ENCODE peak calls at places on chromosomes 6 and 20, in nine cellular contexts. Y, X, W, F, Z, O, D, E and U are unnamed samples.

GRCh38 chr6:128314190-128314589 is 206.2 kb downstream of the PTPRK start:
- DNase-seq in Y (no peak), X (no peak), W (no peak), F (no peak), Z (no peak), O (no peak), D (no peak), E (no peak), U (no peak)

GRCh38 chr6:77015350-77015749 is 447.9 kb downstream of the HTR1B start:
- DNase-seq in Y (peak; percentile 61), X (no peak), W (peak; percentile 72), F (no peak), Z (no peak), O (no peak), D (peak; percentile 83), E (no peak), U (no peak)

GRCh38 chr20:53581444-53582311 is 12.0 kb downstream of the ZNF217 start:
- DNase-seq in Y (no peak), X (no peak), W (no peak), F (no peak), Z (peak; percentile 28), O (peak; percentile 57), D (no peak), E (no peak), U (no peak)

GRCh38 chr20:9617940-9618339 is 103.5 kb downstream of the LAMP5 start:
- DNase-seq in Y (peak; percentile 43), X (no peak), W (peak; percentile 22), F (no peak), Z (no peak), O (peak; percentile 89), D (peak; percentile 18), E (no peak), U (no peak)

GRCh38 chr6:136956590-136957573 is 34.8 kb downstream of the SLC35D3 start:
- DNase-seq in Y (no peak), X (peak; percentile 83), W (no peak), F (peak; percentile 70), Z (no peak), O (no peak), D (peak; percentile 13), E (no peak), U (peak; percentile 64)

GRCh38 chr20:41178904-41179432 is 41.6 kb downstream of the PLCG1 start:
- DNase-seq in Y (no peak), X (peak; percentile 24), W (no peak), F (peak; percentile 46), Z (peak; percentile 68), O (no peak), D (no peak), E (peak; percentile 29), U (no peak)

GRCh38 chr20:44067650-44068081 is 119.3 kb downstream of the JPH2 start:
- DNase-seq in Y (no peak), X (no peak), W (no peak), F (peak; percentile 38), Z (peak; percentile 21), O (no peak), D (no peak), E (no peak), U (no peak)

GRCh38 chr6:113654396-113654795 is 202.7 kb upstream of the MARCKS start:
- DNase-seq in Y (peak; percentile 86), X (no peak), W (peak; percentile 30), F (no peak), Z (peak; percentile 46), O (peak; percentile 91), D (peak; percentile 39), E (no peak), U (no peak)

GRCh38 chr6:103783344-103783743 is 1076.4 kb downstream of the HACE1 start:
- DNase-seq in Y (no peak), X (no peak), W (no peak), F (no peak), Z (no peak), O (peak; percentile 32), D (no peak), E (peak; percentile 5), U (no peak)

GRCh38 chr6:92468066-92468465 is 951.3 kb downstream of the EPHA7 start:
- DNase-seq in Y (no peak), X (no peak), W (no peak), F (no peak), Z (no peak), O (no peak), D (peak; percentile 32), E (no peak), U (no peak)

GRCh38 chr20:341682-342081 is 5.2 kb upstream of the NRSN2 start:
- DNase-seq in Y (peak; percentile 88), X (no peak), W (peak; percentile 89), F (no peak), Z (no peak), O (peak; percentile 99), D (peak; percentile 92), E (no peak), U (no peak)

GRCh38 chr6:30821862-30822784 is 62.2 kb upstream of the DDR1 start:
- DNase-seq in Y (peak; percentile 63), X (no peak), W (no peak), F (no peak), Z (no peak), O (peak; percentile 70), D (peak; percentile 64), E (no peak), U (no peak)

GRCh38 chr6:139763468-139764214 is 389.2 kb upstream of the CITED2 start:
- DNase-seq in Y (peak; percentile 76), X (no peak), W (peak; percentile 35), F (no peak), Z (no peak), O (peak; percentile 75), D (peak; percentile 52), E (no peak), U (no peak)

GRCh38 chr6:143872211-143872610 is 7.9 kb downstream of the ZC2HC1B start:
- DNase-seq in Y (peak; percentile 33), X (no peak), W (peak; percentile 29), F (no peak), Z (no peak), O (no peak), D (peak; percentile 31), E (no peak), U (no peak)

DNA sequence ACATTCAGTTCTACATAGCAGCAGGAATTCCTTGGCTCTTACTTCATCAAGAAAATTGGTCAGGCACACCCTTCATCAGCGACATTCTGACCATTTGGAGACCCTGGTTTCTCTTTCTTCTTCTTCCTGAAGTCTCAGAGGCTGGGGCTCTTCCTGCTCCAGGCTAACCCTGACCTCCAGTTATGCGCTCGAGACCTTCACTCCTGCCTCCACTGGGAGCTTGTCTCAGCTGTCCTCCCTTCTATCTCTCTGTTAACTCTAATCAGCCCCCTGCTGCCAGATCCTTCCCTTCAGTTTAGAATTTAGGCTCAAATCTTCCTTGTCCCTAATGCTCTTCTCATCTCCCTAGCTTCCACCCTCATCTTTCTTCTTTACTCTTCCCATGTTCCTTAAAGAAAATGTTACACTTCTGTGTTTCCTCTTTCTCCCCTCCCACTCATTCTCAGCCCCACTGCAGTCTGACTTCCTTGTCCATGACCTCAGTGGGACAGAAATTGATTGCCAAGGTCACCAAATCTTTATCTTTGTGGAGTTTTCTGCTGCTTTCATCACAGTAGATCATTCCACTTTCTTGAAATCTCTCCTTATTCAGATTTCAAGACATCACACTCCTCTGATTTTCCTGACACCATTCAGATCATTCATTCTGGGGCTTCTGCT is 8.4 kb upstream of the HLA-DOA start:
- DNase-seq in Y (no peak), X (no peak), W (no peak), F (no peak), Z (no peak), O (no peak), D (no peak), E (no peak), U (no peak)
- H3K27ac ChIP-seq in Y (no peak overlapping the region), X (no peak overlapping the region), W (no peak overlapping the region), F (no peak overlapping the region), Z (peak overlapping the region; percentile 89), O (no peak overlapping the region), D (no peak overlapping the region), E (no peak overlapping the region), U (no peak overlapping the region)

DNA sequence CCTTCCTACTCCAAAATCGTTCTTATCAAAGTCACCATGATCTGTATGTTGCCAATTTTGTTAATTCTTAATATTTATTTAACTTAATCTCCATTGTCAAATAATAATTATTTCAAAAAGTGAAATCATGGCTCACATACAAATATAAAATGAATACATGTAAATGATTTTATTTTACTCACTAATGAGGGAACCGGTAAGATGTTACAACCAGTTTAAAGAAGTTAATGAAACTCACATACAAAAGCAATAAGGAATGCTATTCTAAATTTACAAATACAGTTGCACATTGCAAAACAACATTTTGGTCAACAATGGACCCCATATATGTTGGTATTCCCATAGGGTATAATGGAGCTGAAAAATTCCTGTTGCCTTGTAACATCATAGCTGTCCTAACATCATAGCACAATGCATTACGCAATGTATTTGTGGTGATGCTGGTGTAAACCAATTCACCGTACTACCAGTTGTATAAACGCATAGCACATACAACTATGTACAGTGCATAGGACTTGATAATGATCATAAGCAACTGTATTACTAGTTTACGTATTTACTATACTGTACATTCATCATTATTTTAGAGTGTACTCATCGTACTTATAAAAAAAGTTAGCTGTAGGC is 6.5 kb upstream of the SLC22A16 start:
- DNase-seq in Y (no peak), X (no peak), W (no peak), F (no peak), Z (no peak), O (peak; percentile 4), D (no peak), E (no peak), U (no peak)
- H3K4me1 ChIP-seq in Y (no peaks in the 10 kb centered on the region), X (no peaks in the 10 kb centered on the region), W (no peaks in the 10 kb centered on the region), F (no peaks in the 10 kb centered on the region), Z (no peaks in the 10 kb centered on the region), O (peaks cover 17% of the 10 kb centered on the region), D (peaks cover 1% of the 10 kb centered on the region), E (no peaks in the 10 kb centered on the region), U (no peaks in the 10 kb centered on the region)

DNA sequence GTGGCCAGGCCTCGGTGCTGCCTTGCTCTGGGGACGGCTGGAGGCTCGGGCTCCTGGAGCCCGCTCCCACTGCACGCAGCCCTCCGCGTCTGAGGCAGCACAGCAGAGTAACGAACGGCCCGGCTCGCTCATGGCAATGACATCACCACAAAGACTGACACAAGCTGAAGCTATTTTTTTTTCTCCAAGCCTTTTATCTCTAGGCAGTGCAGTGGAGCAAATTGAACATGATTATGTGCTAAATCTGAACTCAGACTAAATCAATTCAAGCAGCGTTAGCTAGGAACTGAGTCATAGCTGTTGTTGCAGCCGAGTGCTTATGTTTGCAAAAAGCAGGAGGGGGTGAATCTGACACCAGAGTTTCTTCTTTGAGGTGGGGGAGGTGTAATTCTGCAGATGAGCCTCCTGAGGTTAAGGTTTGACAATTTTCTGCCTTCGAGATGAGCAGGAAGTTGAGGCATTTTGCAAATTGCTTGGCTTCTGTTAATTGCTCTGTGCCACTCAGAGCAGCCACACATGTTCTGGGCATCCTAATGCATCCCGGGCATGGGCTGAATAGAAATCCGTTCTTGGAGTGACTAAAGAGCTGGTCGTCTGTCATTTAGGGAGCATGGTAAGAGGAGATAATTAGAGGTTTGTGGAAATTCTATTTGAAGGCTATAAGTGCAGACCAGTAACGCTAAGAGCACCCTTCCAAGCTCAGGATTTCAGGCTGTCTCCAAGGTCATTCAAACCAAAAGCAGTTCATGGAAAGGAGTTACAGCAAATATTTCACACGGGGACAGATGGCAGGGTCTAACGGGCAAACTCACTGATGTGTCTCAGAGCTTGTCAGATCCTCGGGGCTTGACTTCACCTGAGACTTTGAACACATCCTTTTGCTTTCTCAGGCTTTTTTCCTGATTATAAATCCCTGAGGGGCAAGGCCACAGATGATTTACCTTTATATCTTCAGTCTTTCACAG is 155.1 kb upstream of the ENPP5 start:
- DNase-seq in Y (peak; percentile 80), X (no peak), W (peak; percentile 28), F (peak; percentile 47), Z (peak; percentile 50), O (peak; percentile 55), D (peak; percentile 70), E (peak; percentile 26), U (no peak)
- H3K27ac ChIP-seq in Y (no peak overlapping the region), X (no peak overlapping the region), W (no peak overlapping the region), F (no peak overlapping the region), Z (no peak overlapping the region), O (no peak overlapping the region), D (peak overlapping the region; percentile 30), E (peak overlapping the region; percentile 42), U (no peak overlapping the region)

GRCh38 chr6:25178336-25178735 is 100.8 kb upstream of the CARMIL1 start:
- DNase-seq in Y (no peak), X (no peak), W (no peak), F (no peak), Z (no peak), O (no peak), D (peak; percentile 28), E (no peak), U (no peak)
- H3K4me1 ChIP-seq in Y (peaks cover 55% of the 10 kb centered on the region), X (no peaks in the 10 kb centered on the region), W (peaks cover 17% of the 10 kb centered on the region), F (no peaks in the 10 kb centered on the region), Z (peaks cover 32% of the 10 kb centered on the region), O (peaks cover 48% of the 10 kb centered on the region), D (peaks cover 3% of the 10 kb centered on the region), E (peaks cover 4% of the 10 kb centered on the region), U (no peaks in the 10 kb centered on the region)